ENCODE peak calls at places on chromosomes 4 and X, in seven cellular contexts. L is prostate gland; Q is NCI-H187; B is CD4-positive, alpha-beta memory T cell; I is astrocyte of the spinal cord; E is stimulated activated CD4-positive, alpha-beta T cell treated with anti-CD3 and anti-CD28 coated beads, Interleukin-15, amount 100 ng/mL, for 48 hours; F is T follicular helper cell. D is an unnamed sample.

GRCh38 chr4:1012031-1012739 is 759 bp downstream of the FGFRL1 start:
- DNase-seq in L (peak), Q (no peak), B (peak), I (peak), E (peak), F (peak), D (no peak)

GRCh38 chr4:142615324-142615665 is 230.8 kb downstream of the INPP4B start:
- DNase-seq in L (no peak), Q (no peak), B (no peak), I (peak), E (no peak), F (no peak), D (no peak)

GRCh38 chrX:154526901-154527675 is 11.1 kb upstream of the FAM3A start:
- DNase-seq in L (peak), Q (peak), B (peak), I (peak), E (peak), F (peak), D (peak)

GRCh38 chr4:185344743-185345538 is 50.8 kb downstream of the LRP2BP start:
- DNase-seq in L (no peak), Q (no peak), B (no peak), I (no peak), E (no peak), F (no peak), D (no peak)

GRCh38 chrX:32708542-32708941 is 502.8 kb downstream of the DMD start:
- DNase-seq in L (no peak), Q (no peak), B (no peak), I (no peak), E (no peak), F (no peak), D (no peak)

GRCh38 chr4:183443609-183444148 is 757 bp upstream of the CDKN2AIP start:
- DNase-seq in L (peak), Q (no peak), B (peak), I (no peak), E (peak), F (peak), D (peak)

GRCh38 chr4:78377555-78377954 is 174.0 kb upstream of the ANXA3 start:
- DNase-seq in L (no peak), Q (no peak), B (no peak), I (no peak), E (no peak), F (no peak), D (no peak)

GRCh38 chr4:79652232-79652631 is 244.2 kb upstream of the GK2 start:
- DNase-seq in L (peak), Q (no peak), B (no peak), I (peak), E (no peak), F (no peak), D (no peak)

GRCh38 chrX:17703201-17703600 is 34.1 kb upstream of the SCML1 start:
- DNase-seq in L (no peak), Q (no peak), B (no peak), I (no peak), E (no peak), F (no peak), D (no peak)

GRCh38 chrX:153723351-153724251 is 586 bp downstream of the BCAP31 start:
- DNase-seq in L (peak), Q (no peak), B (peak), I (peak), E (peak), F (peak), D (peak)

GRCh38 chrX:100615015-100615414 is 21.6 kb downstream of the TSPAN6 start:
- DNase-seq in L (peak), Q (no peak), B (no peak), I (peak), E (no peak), F (no peak), D (peak)

GRCh38 chr4:5156677-5157076 is 105.4 kb downstream of the STK32B start:
- DNase-seq in L (no peak), Q (no peak), B (no peak), I (no peak), E (no peak), F (no peak), D (no peak)

GRCh38 chr4:174437324-174437723 is 85.0 kb downstream of the HPGD start:
- DNase-seq in L (no peak), Q (no peak), B (no peak), I (peak), E (no peak), F (no peak), D (no peak)

GRCh38 chrX:48854898-48855297 is 19.5 kb upstream of the PCSK1N start:
- DNase-seq in L (no peak), Q (no peak), B (no peak), I (no peak), E (no peak), F (no peak), D (no peak)

D was measured in T-helper 1 cell.